ENCODE peak calls at places on chromosome 16, in four cellular contexts. T is fibroblast of the aortic adventitia; S is CD8-positive, alpha-beta T cell; G is suprapubic skin. K is an unnamed sample.

GRCh38 chr16:89193021-89193575 is 7.2 kb downstream of the SLC22A31 start:
- DNase-seq in T (peak), S (no peak), G (no peak), K (no peak)

GRCh38 chr16:88894681-88895300 is 28.3 kb upstream of the PABPN1L start:
- DNase-seq in T (no peak), S (no peak), G (no peak), K (no peak)

GRCh38 chr16:29877266-29877961 is 14.4 kb upstream of the CDIPT start:
- DNase-seq in T (no peak), S (no peak), G (no peak), K (peak)

GRCh38 chr16:75624921-75625334 is 1.8 kb upstream of the ADAT1 start:
- DNase-seq in T (peak), S (no peak), G (no peak), K (peak)

GRCh38 chr16:19283637-19284036 is 1.9 kb upstream of the CLEC19A start:
- DNase-seq in T (no peak), S (no peak), G (no peak), K (no peak)

GRCh38 chr16:63787014-63787413 is 1334.8 kb downstream of the CDH11 start:
- DNase-seq in T (no peak), S (no peak), G (no peak), K (no peak)

GRCh38 chr16:85894266-85894665 is 4.7 kb upstream of the IRF8 start:
- DNase-seq in T (no peak), S (no peak), G (no peak), K (no peak)

GRCh38 chr16:68960910-68961309 is 117.6 kb downstream of the TANGO6 start:
- DNase-seq in T (no peak), S (no peak), G (no peak), K (no peak)

GRCh38 chr16:65763640-65764305 is 602.7 kb upstream of the CDH5 start:
- DNase-seq in T (no peak), S (no peak), G (no peak), K (no peak)

GRCh38 chr16:27748868-27749546 is 199.1 kb downstream of the KATNIP start:
- DNase-seq in T (peak), S (no peak), G (no peak), K (peak)

GRCh38 chr16:15899538-15900100 is 11.2 kb upstream of the CEP20 start:
- DNase-seq in T (peak), S (no peak), G (no peak), K (peak)

GRCh38 chr16:81429045-81429521 is 15.5 kb upstream of the CMIP start:
- DNase-seq in T (peak), S (no peak), G (no peak), K (peak)

GRCh38 chr16:67284699-67285646 is 5.6 kb downstream of the PLEKHG4 start:
- DNase-seq in T (no peak), S (no peak), G (no peak), K (no peak)

GRCh38 chr16:15857779-15858560 is 1.1 kb upstream of the MYH11 start:
- DNase-seq in T (peak), S (no peak), G (no peak), K (peak)

GRCh38 chr16:57530531-57531252 is 5.7 kb downstream of the CCDC102A start:
- DNase-seq in T (no peak), S (no peak), G (peak), K (no peak)

GRCh38 chr16:29675811-29676643 is 3.0 kb upstream of the QPRT start:
- DNase-seq in T (no peak), S (no peak), G (no peak), K (peak)

GRCh38 chr16:12898556-12898955 is 2.8 kb upstream of the SHISA9 start:
- DNase-seq in T (no peak), S (no peak), G (no peak), K (no peak)

GRCh38 chr16:47143329-47143676 is 442 bp downstream of the NETO2 start:
- DNase-seq in T (peak), S (peak), G (no peak), K (peak)

GRCh38 chr16:12545792-12546342 is 257.8 kb downstream of the CPPED1 start:
- DNase-seq in T (no peak), S (no peak), G (no peak), K (no peak)

GRCh38 chr16:3046506-3047386 is at the start of gene MMP25:
- DNase-seq in T (no peak), S (no peak), G (no peak), K (no peak)

GRCh38 chr16:15559176-15559575 is 83.8 kb downstream of the MARF1 start:
- DNase-seq in T (no peak), S (no peak), G (no peak), K (no peak)

GRCh38 chr16:66521951-66522771 is 27.8 kb downstream of the TK2 start:
- DNase-seq in T (peak), S (peak), G (no peak), K (peak)

GRCh38 chr16:85921026-85921425 is 22.1 kb downstream of the IRF8 start:
- DNase-seq in T (no peak), S (no peak), G (no peak), K (no peak)

GRCh38 chr16:2963611-2964415 is at the start of gene KREMEN2:
- DNase-seq in T (no peak), S (no peak), G (no peak), K (peak)

GRCh38 chr16:74709477-74709877 is 8.8 kb upstream of the MLKL start:
- DNase-seq in T (peak), S (peak), G (no peak), K (peak)

GRCh38 chr16:68658258-68658973 is 13.3 kb downstream of the CDH3 start:
- DNase-seq in T (peak), S (no peak), G (no peak), K (peak)

GRCh38 chr16:50837324-50837723 is 95.4 kb downstream of the CYLD start:
- DNase-seq in T (no peak), S (no peak), G (peak), K (no peak)

GRCh38 chr16:84718-85452 is 6.9 kb downstream of the MPG start:
- DNase-seq in T (peak), S (no peak), G (no peak), K (peak)

GRCh38 chr16:12680531-12680930 is 123.2 kb downstream of the CPPED1 start:
- DNase-seq in T (no peak), S (no peak), G (no peak), K (no peak)

GRCh38 chr16:8543258-8543657 is 47.1 kb downstream of the TMEM114 start:
- DNase-seq in T (no peak), S (no peak), G (no peak), K (no peak)

GRCh38 chr16:68005786-68006286 is 6.6 kb upstream of the DPEP2 start:
- DNase-seq in T (no peak), S (peak), G (no peak), K (peak)

GRCh38 chr16:56202036-56202435 is 10.7 kb downstream of the GNAO1 start:
- DNase-seq in T (no peak), S (no peak), G (no peak), K (no peak)

GRCh38 chr16:68283840-68284595 is 19.7 kb downstream of the SLC7A6 start:
- DNase-seq in T (no peak), S (no peak), G (no peak), K (peak)

GRCh38 chr16:90046971-90047713 is 27.9 kb upstream of the DBNDD1 start:
- DNase-seq in T (peak), S (no peak), G (no peak), K (peak)

GRCh38 chr16:70158261-70158939 is 15.2 kb upstream of the CLEC18C start:
- DNase-seq in T (no peak), S (no peak), G (no peak), K (no peak)

GRCh38 chr16:87556941-87557459 is 45.3 kb upstream of the JPH3 start:
- DNase-seq in T (peak), S (no peak), G (no peak), K (peak)

DNA sequence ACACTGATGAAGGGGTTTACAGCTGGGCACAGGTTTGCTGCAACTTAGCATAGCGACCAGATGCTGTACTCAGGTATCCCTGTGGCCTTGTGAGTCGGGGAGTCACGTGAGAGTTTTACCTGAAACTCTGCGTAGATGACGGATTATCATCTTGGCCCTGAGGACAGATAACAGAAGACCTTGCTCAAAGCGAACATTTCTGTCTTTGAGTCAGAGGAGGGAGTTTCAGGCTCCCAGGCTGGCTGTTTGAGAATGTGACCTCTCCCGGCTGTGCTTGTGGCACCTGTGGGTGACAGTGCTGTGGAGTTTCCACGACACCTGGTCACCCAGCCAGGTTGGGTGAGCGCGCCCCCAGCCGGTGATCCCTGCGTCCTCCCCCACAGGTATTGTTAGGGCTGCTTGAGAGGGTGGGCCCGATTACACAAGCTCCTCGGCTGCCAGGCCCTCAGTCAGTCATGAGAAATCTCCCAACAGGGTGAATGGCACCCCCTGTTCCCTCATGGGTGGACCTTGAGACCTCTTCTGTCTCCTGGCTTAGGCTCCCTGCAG is 44.4 kb upstream of the CRISPLD2 start:
- DNase-seq in T (no peak), S (no peak), G (no peak), K (no peak)
- TF ChIP-seq CTCF in T (no peak), S (no peak), G (no peak), K (no peak)

GRCh38 chr16:71895679-71896385 is 501 bp downstream of the IST1 start:
- DNase-seq in T (peak), S (no peak), G (no peak), K (peak)

GRCh38 chr16:71893888-71894228 is 1.5 kb upstream of the IST1 start:
- DNase-seq in T (no peak), S (no peak), G (no peak), K (no peak)

GRCh38 chr16:71894229-71894920 is 956 bp upstream of the IST1 start:
- DNase-seq in T (peak), S (peak), G (no peak), K (peak)

GRCh38 chr16:71896688-71897368 is 1.5 kb downstream of the IST1 start:
- DNase-seq in T (no peak), S (no peak), G (no peak), K (no peak)

GRCh38 chr16:71894921-71895678 is at the start of gene IST1:
- DNase-seq in T (peak), S (peak), G (peak), K (peak)
- TF ChIP-seq CTCF in T (no peak), S (no peak), G (no peak), K (no peak)

DNA sequence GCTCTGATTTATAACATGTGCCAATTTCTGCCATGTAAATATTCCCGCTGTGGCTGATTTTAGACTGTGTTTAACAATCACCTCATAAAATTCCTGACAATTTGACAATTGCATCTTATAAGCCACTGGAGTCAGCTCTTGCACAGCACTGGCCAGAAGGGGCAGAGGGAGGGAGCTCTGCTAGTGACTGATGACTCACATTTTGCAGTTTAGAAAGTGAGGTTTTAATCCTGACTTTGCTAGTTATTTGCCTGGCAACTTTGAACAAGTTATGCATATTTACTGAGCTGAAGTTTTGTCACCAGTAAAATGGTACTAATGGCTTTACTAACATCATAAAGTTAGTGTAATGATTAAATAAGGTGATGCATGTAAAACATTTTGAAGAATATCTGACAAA is 452.3 kb downstream of the CNTNAP4 start:
- DNase-seq in T (no peak), S (no peak), G (no peak), K (no peak)
- TF ChIP-seq CTCF in T (no peak), S (no peak), G (no peak), K (no peak)

GRCh38 chr16:1498899-1499676 is 5.9 kb downstream of the TELO2 start:
- DNase-seq in T (no peak), S (no peak), G (no peak), K (no peak)

GRCh38 chr16:1501630-1502029 is 8.5 kb downstream of the TELO2 start:
- DNase-seq in T (no peak), S (no peak), G (no peak), K (no peak)

GRCh38 chr16:1502092-1503004 is 9.2 kb downstream of the TELO2 start:
- DNase-seq in T (no peak), S (no peak), G (no peak), K (no peak)

GRCh38 chr16:1500465-1501150 is 7.4 kb downstream of the TELO2 start:
- DNase-seq in T (no peak), S (no peak), G (no peak), K (no peak)

DNA sequence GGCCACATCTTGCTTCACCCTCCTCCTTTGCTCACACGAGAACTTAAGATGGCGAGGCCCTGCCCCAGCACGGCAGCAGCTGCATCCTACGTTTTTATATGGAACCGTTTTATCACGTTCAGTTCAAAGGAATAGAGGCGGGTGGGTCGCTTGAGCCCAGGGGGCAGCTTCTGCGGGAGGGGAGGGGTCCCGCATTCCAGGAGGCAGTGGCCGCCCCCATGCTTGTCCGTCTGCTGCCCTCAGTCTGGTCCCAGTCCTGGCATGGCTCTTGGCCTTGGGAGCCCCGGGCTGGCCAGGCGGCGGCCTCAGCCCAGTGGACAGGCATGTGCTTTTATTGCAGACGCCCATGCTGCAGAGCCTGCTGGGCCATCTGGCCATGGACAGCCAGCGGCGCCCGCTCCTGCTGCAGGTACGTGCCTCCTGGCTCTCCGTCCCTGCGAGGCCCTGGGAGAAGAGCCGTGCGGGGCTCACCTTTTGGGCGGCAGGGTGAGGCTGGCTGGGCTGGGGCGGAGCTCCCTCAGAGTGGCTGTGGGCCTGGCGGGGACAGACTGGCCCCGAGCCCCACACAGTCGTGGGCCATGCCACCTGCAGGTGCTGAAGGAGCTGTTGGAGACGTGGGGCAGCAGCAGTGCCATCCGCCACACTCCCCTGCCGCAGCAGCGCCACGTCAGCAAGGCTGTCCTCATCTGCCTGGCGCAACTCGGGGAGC is 6.8 kb downstream of the TELO2 start:
- DNase-seq in T (no peak), S (no peak), G (no peak), K (no peak)
- TF ChIP-seq CTCF in T (no peak), S (no peak), G (no peak), K (no peak)

GRCh38 chr16:23876256-23876896 is 40.6 kb downstream of the PRKCB start:
- DNase-seq in T (no peak), S (no peak), G (no peak), K (no peak)

GRCh38 chr16:23874613-23875294 is 39.0 kb downstream of the PRKCB start:
- DNase-seq in T (peak), S (no peak), G (no peak), K (no peak)

GRCh38 chr16:23879735-23880373 is 44.1 kb downstream of the PRKCB start:
- DNase-seq in T (no peak), S (no peak), G (no peak), K (no peak)

GRCh38 chr16:23871924-23872323 is 36.1 kb downstream of the PRKCB start:
- DNase-seq in T (no peak), S (no peak), G (no peak), K (no peak)

DNA sequence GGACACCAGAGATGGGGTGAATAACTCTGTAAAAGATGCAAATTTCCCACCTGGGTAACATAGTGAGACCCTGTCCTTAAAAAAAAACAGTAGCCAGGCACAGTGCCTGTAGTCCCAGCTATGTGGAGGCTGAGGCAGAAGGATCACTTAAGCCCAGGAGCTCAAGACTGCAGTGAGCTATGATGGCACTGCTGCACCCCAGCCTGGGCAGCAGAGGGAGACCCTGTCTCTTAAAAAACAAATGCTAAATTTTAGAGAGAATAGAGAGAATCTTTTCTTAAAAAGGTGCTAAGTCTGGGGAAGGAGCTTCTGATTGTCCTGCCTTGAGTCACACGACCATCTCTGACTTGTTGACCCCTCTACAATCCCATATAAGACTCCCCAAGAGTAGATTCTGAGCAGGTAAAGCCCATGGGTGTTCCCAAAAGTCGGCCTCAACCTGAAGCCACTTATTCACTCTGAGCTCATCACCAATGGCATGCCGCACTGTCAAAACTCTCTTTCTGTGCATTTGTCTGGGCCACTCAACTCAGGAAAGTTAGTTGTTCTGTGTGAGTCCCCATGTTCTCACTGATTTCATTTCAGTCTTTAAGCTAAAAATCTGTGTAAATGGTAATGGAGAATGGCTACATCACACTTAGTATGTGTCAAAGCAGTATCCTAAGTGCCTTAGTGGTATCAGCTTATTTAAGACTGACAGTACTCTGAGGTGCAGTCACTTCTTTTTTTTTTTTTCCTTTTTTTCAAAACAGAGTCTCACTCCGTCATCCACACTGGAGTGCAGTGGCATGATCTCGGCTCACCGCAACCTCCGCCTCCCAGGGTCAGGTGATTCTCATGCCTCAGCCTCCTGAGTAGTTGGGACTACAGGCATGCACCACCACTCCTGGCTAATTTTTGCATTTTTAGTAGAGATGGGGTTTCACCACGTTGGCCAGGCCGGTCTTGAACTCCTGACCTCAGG is 41.6 kb downstream of the PRKCB start:
- DNase-seq in T (no peak), S (no peak), G (no peak), K (no peak)
- TF ChIP-seq CTCF in T (no peak), S (peak), G (no peak), K (no peak)

DNA sequence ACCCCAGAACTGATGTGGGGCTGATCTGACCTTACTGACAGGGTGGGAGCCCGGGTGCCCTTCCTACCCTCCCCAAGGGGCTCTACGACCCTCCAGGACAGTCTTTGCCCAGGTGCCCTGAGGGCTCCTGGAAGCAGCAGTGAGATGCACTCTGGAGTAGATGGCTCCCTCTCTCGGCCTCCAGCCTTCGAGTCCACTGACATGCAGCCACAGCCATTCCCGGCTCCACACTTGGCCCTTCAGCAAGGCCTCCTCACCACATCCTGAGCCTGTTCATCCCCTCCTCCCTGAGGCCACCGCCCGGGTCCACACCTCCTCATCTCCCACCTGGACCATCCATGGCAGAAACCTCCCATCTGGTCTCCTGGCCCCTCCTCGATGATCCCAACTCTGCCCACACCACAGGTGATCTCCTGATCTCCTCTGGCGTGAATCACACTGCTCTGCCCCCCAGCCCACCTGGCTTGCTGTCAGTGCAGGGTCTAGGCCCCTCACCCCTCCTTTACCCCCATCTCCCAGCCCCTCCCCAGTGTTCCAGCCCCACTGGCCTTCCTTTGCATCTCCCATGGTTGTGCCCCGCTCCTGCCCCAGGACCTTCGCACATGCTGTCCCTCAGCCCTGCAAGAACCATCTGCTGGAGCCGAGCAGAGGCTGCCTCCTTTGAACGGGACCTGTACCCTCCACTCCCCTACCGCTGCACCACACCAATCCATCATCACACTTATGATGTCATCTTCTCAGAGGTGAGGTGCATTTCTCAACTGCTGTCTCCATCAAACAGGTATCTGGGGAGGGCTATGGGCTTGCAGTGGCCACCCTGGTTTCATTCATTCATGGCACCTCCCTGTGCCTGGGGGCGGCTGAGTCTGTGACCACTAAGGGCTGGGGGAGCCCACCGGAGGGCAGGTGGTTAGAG is 44.7 kb downstream of the SOCS1 start:
- DNase-seq in T (no peak), S (no peak), G (no peak), K (no peak)
- TF ChIP-seq CTCF in T (no peak), S (no peak), G (no peak), K (peak)